ENCODE peak calls at places on chromosomes 3 and 15, in eight cellular contexts. O is lower lobe of right lung, U is breast epithelium, F is left lung, E is left ventricle myocardium inferior, B is ovary, J is IMR-90, G is stomach. R is an unnamed sample.

GRCh38 chr3:125280966-125281365 is 68.4 kb upstream of the SLC12A8 start:
- DNase-seq in U (no peak), E (no peak), B (no peak), J (peak; percentile 49), G (no peak), O (no peak), F (no peak), R (no peak)

GRCh38 chr3:104952587-104952986 is 414.1 kb upstream of the ALCAM start:
- DNase-seq in O (peak; percentile 55), F (peak; percentile 63), B (no peak), E (no peak), G (peak; percentile 52), U (peak; percentile 28), J (peak; percentile 88), R (no peak)

GRCh38 chr3:43854916-43855315 is 164.2 kb downstream of the ABHD5 start:
- DNase-seq in U (no peak), O (no peak), B (no peak), J (no peak), F (no peak), G (no peak), E (no peak), R (peak; percentile 52)

GRCh38 chr15:70339551-70340517 is 242.1 kb upstream of the TLE3 start:
- DNase-seq in U (no peak), O (peak; percentile 65), B (no peak), G (no peak), E (no peak), F (peak; percentile 51), J (peak; percentile 22), R (no peak)

GRCh38 chr3:47452460-47453215 is 23.1 kb downstream of the SCAP start:
- DNase-seq in J (no peak), F (no peak), B (no peak), E (no peak), G (no peak), O (no peak), U (peak; percentile 14), R (no peak)

GRCh38 chr15:33132722-33133345 is 61.7 kb downstream of the FMN1 start:
- DNase-seq in E (no peak), O (no peak), G (no peak), J (peak; percentile 76), B (no peak), F (no peak), U (peak; percentile 65), R (no peak)

GRCh38 chr3:69085543-69086132 is 901 bp downstream of the ARL6IP5 start:
- DNase-seq in U (no peak), G (peak; percentile 33), O (peak; percentile 49), F (no peak), E (peak; percentile 50), B (peak; percentile 26), J (no peak), R (no peak)

GRCh38 chr3:150970665-150971327 is 1.7 kb downstream of the CLRN1 start:
- DNase-seq in B (no peak), G (no peak), E (no peak), F (no peak), J (peak; percentile 69), O (no peak), U (no peak), R (no peak)

GRCh38 chr15:66472176-66472999 is 25.2 kb downstream of the SNAPC5 start:
- DNase-seq in U (no peak), J (peak; percentile 50), B (peak; percentile 27), F (no peak), O (no peak), G (no peak), E (no peak), R (no peak)

GRCh38 chr3:95705786-95706418 is 1108.5 kb upstream of the EPHA6 start:
- DNase-seq in U (no peak), J (no peak), B (no peak), O (peak; percentile 29), F (no peak), E (no peak), G (no peak), R (no peak)

GRCh38 chr15:49079340-49080039 is 33.2 kb upstream of the SECISBP2L start:
- DNase-seq in E (no peak), J (no peak), G (no peak), U (no peak), O (no peak), F (no peak), B (no peak), R (no peak)
- TF ChIP-seq CTCF in E (no peak), J (no peak), G (no peak), U (no peak), O (no peak), F (no peak), B (no peak), R (no peak)

GRCh38 chr3:58358092-58358491 is 25.4 kb downstream of the PXK start:
- DNase-seq in J (no peak), O (no peak), F (no peak), U (no peak), B (no peak), E (no peak), G (no peak), R (no peak)

GRCh38 chr3:58353722-58354553 is 21.2 kb downstream of the PXK start:
- DNase-seq in J (peak; percentile 39), O (no peak), U (no peak), F (no peak), E (no peak), B (no peak), G (no peak), R (no peak)

GRCh38 chr3:58355174-58355573 is 22.5 kb downstream of the PXK start:
- DNase-seq in U (no peak), E (no peak), F (no peak), J (no peak), O (no peak), G (no peak), B (no peak), R (no peak)

GRCh38 chr3:58357402-58357801 is 24.7 kb downstream of the PXK start:
- DNase-seq in J (peak; percentile 32), F (no peak), U (no peak), E (no peak), O (no peak), G (no peak), B (no peak), R (no peak)

GRCh38 chr3:58356054-58356453 is 23.4 kb downstream of the PXK start:
- DNase-seq in J (no peak), U (no peak), O (peak; percentile 50), E (no peak), B (no peak), G (no peak), F (no peak), R (no peak)
- H3K27ac ChIP-seq in J (no peak overlapping the region), U (no peak overlapping the region), O (no peak overlapping the region), E (no peak overlapping the region), B (no peak overlapping the region), G (peak overlapping the region; percentile 31), F (no peak overlapping the region), R (no peak overlapping the region)

DNA sequence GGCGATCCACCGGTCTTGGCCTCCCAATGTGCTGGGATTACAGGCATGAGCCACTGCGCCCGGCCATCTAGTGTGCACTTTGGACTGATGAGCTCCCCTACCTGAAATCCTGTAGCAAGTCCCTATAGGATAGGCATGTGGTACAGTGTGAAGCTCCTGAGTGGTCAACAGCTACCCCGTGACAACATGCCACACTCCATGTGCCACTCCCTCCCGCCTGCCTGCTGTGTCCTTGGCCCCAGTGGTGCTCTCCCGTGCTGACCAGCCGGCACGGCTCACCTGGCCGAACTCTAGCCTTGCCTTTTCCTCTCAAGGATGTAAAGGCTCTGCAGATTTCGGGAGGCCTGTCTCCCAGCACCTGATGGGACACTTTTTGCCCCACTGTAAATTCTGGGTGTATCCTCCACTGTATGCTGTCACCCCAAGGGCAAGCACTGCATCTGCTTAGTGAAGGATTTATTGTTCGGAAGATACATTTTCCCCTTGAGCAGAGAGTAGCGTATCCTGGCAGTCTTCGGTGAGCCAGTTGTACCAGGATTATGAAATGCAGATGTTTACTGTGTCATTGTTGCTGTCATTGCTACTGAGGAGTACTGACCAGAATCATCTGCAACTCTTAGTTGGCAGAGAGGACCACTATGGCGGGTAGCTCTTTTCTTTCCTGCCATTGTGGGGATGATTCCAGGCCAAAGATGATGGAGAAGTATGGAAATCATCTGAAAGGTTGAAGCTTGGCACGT is 64.7 kb downstream of the IGF1R start:
- DNase-seq in E (no peak), B (no peak), O (no peak), F (no peak), U (no peak), J (no peak), G (no peak), R (no peak)
- H3K4me1 ChIP-seq in E (peaks cover 79% of the 10 kb centered on the region), B (peaks cover 34% of the 10 kb centered on the region), O (peaks cover 51% of the 10 kb centered on the region), F (peaks cover 50% of the 10 kb centered on the region), U (peaks cover 28% of the 10 kb centered on the region), J (peaks cover 12% of the 10 kb centered on the region), G (peaks cover 74% of the 10 kb centered on the region), R (peaks cover 48% of the 10 kb centered on the region)

DNA sequence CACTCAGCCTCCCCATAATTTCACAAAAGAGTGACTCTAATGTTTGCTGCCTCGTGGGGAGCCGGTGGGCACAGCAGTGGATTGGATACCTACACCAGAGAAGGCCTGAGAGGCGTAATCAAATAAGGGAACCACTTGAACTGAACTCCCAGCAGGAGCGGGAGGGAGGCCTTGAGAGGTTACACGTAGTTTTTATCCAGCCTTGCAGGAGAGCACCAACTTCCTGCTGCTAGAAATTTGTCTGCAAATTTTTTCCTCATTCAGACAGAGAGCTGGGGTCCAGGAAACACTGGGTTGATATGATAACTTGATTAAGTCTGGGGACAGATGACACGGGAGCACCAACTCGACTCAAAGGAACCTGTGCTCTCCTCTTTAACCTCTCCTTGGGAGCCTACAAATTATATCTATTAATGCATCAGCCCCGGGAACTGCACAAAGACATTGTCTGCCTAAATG is 69.8 kb downstream of the HES1 start:
- DNase-seq in F (peak; percentile 39), U (no peak), O (peak; percentile 52), E (no peak), J (no peak), G (no peak), B (no peak), R (no peak)
- TF ChIP-seq CTCF in F (no peak), U (no peak), O (no peak), E (no peak), J (no peak), G (no peak), B (no peak), R (no peak)

GRCh38 chr3:112976001-112976400 is 1.1 kb upstream of the CD200R1 start:
- DNase-seq in U (no peak), G (no peak), J (no peak), B (no peak), E (no peak), O (no peak), F (no peak), R (no peak)

GRCh38 chr3:112976953-112977352 is 2.0 kb upstream of the CD200R1 start:
- DNase-seq in O (no peak), B (no peak), U (no peak), E (no peak), F (no peak), G (no peak), J (no peak), R (no peak)

GRCh38 chr3:112973325-112974177 is 1.4 kb downstream of the CD200R1 start:
- DNase-seq in G (no peak), O (no peak), U (no peak), F (no peak), E (no peak), B (no peak), J (no peak), R (no peak)

GRCh38 chr3:112974178-112974517 is 755 bp downstream of the CD200R1 start:
- DNase-seq in J (no peak), U (no peak), O (no peak), B (no peak), F (no peak), E (no peak), G (no peak), R (no peak)

DNA sequence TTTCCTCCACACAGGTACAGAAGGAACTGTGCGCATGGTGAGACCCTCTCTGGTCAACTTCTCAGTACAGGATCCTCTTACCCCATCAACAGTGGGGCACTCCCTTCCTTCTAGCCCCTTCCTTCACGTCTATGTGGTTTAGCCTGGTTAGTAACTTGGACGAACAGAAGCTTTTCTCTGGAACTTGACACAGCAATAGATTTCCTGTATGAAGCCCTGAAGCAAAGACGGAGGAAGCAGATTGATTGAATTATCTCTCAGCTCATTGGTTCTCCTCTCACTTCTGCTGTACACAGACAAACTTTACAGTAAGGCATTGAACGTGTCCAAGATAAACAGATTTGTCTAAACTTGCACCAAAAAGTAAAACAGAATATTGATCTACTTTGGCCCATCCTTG is at the start of gene CD200R1:
- DNase-seq in E (no peak), G (no peak), B (no peak), F (no peak), U (no peak), J (no peak), O (no peak), R (no peak)
- H3K27ac ChIP-seq in E (no peak within 1 kb of the TSS), G (no peak within 1 kb of the TSS), B (no peak within 1 kb of the TSS), F (no peak within 1 kb of the TSS), U (no peak within 1 kb of the TSS), J (no peak within 1 kb of the TSS), O (peak within 1 kb of the TSS; percentile 25), R (no peak within 1 kb of the TSS)